ENCODE peak calls at places on chromosomes 2 and 18, in six cellular contexts. One of them, this sample, is unnamed.
A peak's percentile ranks its signal among the peaks of the same experiment; 100 is the strongest.

GRCh38 chr2:235204923-235205322 is 253.1 kb downstream of the SH3BP4 start:
- DNase-seq in breast epithelium: no peak
- DNase-seq in Peyer's patch: no peak
- DNase-seq in lower lobe of right lung: no peak
- DNase-seq in HCT116: no peak
- DNase-seq in H9: no peak
- DNase-seq in this sample: no peak

GRCh38 chr2:80454628-80455027 is 150.1 kb upstream of the LRRTM1 start:
- DNase-seq in breast epithelium: no peak
- DNase-seq in Peyer's patch: peak; percentile 45
- DNase-seq in lower lobe of right lung: no peak
- DNase-seq in HCT116: no peak
- DNase-seq in H9: no peak
- DNase-seq in this sample: no peak

GRCh38 chr2:238493880-238494572 is 67.3 kb downstream of the ASB1 start:
- DNase-seq in breast epithelium: no peak
- DNase-seq in Peyer's patch: peak; percentile 57
- DNase-seq in lower lobe of right lung: no peak
- DNase-seq in HCT116: no peak
- DNase-seq in H9: peak; percentile 22
- DNase-seq in this sample: no peak

GRCh38 chr18:50879302-50880107 is 587 bp downstream of the ME2 start:
- DNase-seq in breast epithelium: no peak
- DNase-seq in Peyer's patch: peak; percentile 55
- DNase-seq in lower lobe of right lung: peak; percentile 71
- DNase-seq in HCT116: no peak
- DNase-seq in H9: peak; percentile 39
- DNase-seq in this sample: peak; percentile 9

GRCh38 chr2:71460595-71461303 is 7.4 kb downstream of the DYSF start:
- DNase-seq in breast epithelium: no peak
- DNase-seq in Peyer's patch: no peak
- DNase-seq in lower lobe of right lung: no peak
- DNase-seq in HCT116: peak; percentile 32
- DNase-seq in H9: peak; percentile 49
- DNase-seq in this sample: no peak

GRCh38 chr2:69185807-69186206 is 172.8 kb downstream of the ANTXR1 start:
- DNase-seq in breast epithelium: no peak
- DNase-seq in Peyer's patch: no peak
- DNase-seq in lower lobe of right lung: no peak
- DNase-seq in HCT116: no peak
- DNase-seq in H9: no peak
- DNase-seq in this sample: no peak

GRCh38 chr2:174573621-174574081 is 24.0 kb downstream of the WIPF1 start:
- DNase-seq in breast epithelium: no peak
- DNase-seq in Peyer's patch: no peak
- DNase-seq in lower lobe of right lung: peak; percentile 84
- DNase-seq in HCT116: no peak
- DNase-seq in H9: no peak
- DNase-seq in this sample: no peak

GRCh38 chr2:173214213-173214612 is 138.6 kb downstream of the MAP3K20 start:
- DNase-seq in breast epithelium: no peak
- DNase-seq in Peyer's patch: no peak
- DNase-seq in lower lobe of right lung: no peak
- DNase-seq in HCT116: no peak
- DNase-seq in H9: no peak
- DNase-seq in this sample: no peak

GRCh38 chr2:48725696-48726494 is 29.6 kb downstream of the LHCGR start:
- DNase-seq in breast epithelium: no peak
- DNase-seq in Peyer's patch: no peak
- DNase-seq in lower lobe of right lung: no peak
- DNase-seq in HCT116: no peak
- DNase-seq in H9: peak; percentile 43
- DNase-seq in this sample: no peak

GRCh38 chr2:104088745-104089144 is 765.2 kb upstream of the POU3F3 start:
- DNase-seq in breast epithelium: no peak
- DNase-seq in Peyer's patch: no peak
- DNase-seq in lower lobe of right lung: no peak
- DNase-seq in HCT116: no peak
- DNase-seq in H9: no peak
- DNase-seq in this sample: no peak

GRCh38 chr2:30373881-30374302 is 73.2 kb upstream of the LCLAT1 start:
- DNase-seq in breast epithelium: no peak
- DNase-seq in Peyer's patch: no peak
- DNase-seq in lower lobe of right lung: no peak
- DNase-seq in HCT116: peak; percentile 19
- DNase-seq in H9: peak; percentile 39
- DNase-seq in this sample: no peak

GRCh38 chr18:55078289-55078916 is 119.1 kb upstream of the CCDC68 start:
- DNase-seq in breast epithelium: no peak
- DNase-seq in Peyer's patch: no peak
- DNase-seq in lower lobe of right lung: no peak
- DNase-seq in HCT116: no peak
- DNase-seq in H9: no peak
- DNase-seq in this sample: no peak

GRCh38 chr2:231132126-231132525 is 7.3 kb upstream of the HTR2B start:
- DNase-seq in breast epithelium: no peak
- DNase-seq in Peyer's patch: no peak
- DNase-seq in lower lobe of right lung: no peak
- DNase-seq in HCT116: no peak
- DNase-seq in H9: no peak
- DNase-seq in this sample: no peak
- H3K4me1 ChIP-seq in breast epithelium: no peaks in the 10 kb centered on the region
- H3K4me1 ChIP-seq in Peyer's patch: no peaks in the 10 kb centered on the region
- H3K4me1 ChIP-seq in lower lobe of right lung: peaks cover 14% of the 10 kb centered on the region
- H3K4me1 ChIP-seq in HCT116: no peaks in the 10 kb centered on the region
- H3K4me1 ChIP-seq in H9: no peaks in the 10 kb centered on the region
- H3K4me1 ChIP-seq in this sample: no peaks in the 10 kb centered on the region

GRCh38 chr2:98772531-98772930 is 41.6 kb upstream of the MGAT4A start:
- DNase-seq in breast epithelium: no peak
- DNase-seq in Peyer's patch: no peak
- DNase-seq in lower lobe of right lung: no peak
- DNase-seq in HCT116: no peak
- DNase-seq in H9: no peak
- DNase-seq in this sample: no peak
- H3K9me3 ChIP-seq in breast epithelium: no peaks in the 10 kb centered on the region
- H3K9me3 ChIP-seq in Peyer's patch: no peaks in the 10 kb centered on the region
- H3K9me3 ChIP-seq in lower lobe of right lung: no peaks in the 10 kb centered on the region
- H3K9me3 ChIP-seq in HCT116: no peaks in the 10 kb centered on the region
- H3K9me3 ChIP-seq in H9: no peaks in the 10 kb centered on the region
- H3K9me3 ChIP-seq in this sample: no peaks in the 10 kb centered on the region

GRCh38 chr2:66423391-66423790 is 11.5 kb upstream of the MEIS1 start:
- DNase-seq in breast epithelium: no peak
- DNase-seq in Peyer's patch: no peak
- DNase-seq in lower lobe of right lung: no peak
- DNase-seq in HCT116: no peak
- DNase-seq in H9: no peak
- DNase-seq in this sample: no peak

GRCh38 chr2:66427219-66427768 is 7.6 kb upstream of the MEIS1 start:
- DNase-seq in breast epithelium: no peak
- DNase-seq in Peyer's patch: no peak
- DNase-seq in lower lobe of right lung: no peak
- DNase-seq in HCT116: no peak
- DNase-seq in H9: no peak
- DNase-seq in this sample: no peak

GRCh38 chr2:66428986-66429612 is 5.8 kb upstream of the MEIS1 start:
- DNase-seq in breast epithelium: no peak
- DNase-seq in Peyer's patch: no peak
- DNase-seq in lower lobe of right lung: no peak
- DNase-seq in HCT116: peak; percentile 18
- DNase-seq in H9: no peak
- DNase-seq in this sample: no peak

GRCh38 chr2:66430195-66430905 is 4.6 kb upstream of the MEIS1 start:
- DNase-seq in breast epithelium: no peak
- DNase-seq in Peyer's patch: no peak
- DNase-seq in lower lobe of right lung: no peak
- DNase-seq in HCT116: no peak
- DNase-seq in H9: no peak
- DNase-seq in this sample: no peak

GRCh38 chr2:66426250-66427064 is 8.5 kb upstream of the MEIS1 start:
- DNase-seq in breast epithelium: no peak
- DNase-seq in Peyer's patch: no peak
- DNase-seq in lower lobe of right lung: peak; percentile 40
- DNase-seq in HCT116: no peak
- DNase-seq in H9: peak; percentile 59
- DNase-seq in this sample: no peak
- H3K27me3 ChIP-seq in breast epithelium: peaks cover 24% of the 10 kb centered on the region
- H3K27me3 ChIP-seq in Peyer's patch: no peaks in the 10 kb centered on the region
- H3K27me3 ChIP-seq in lower lobe of right lung: peaks cover 42% of the 10 kb centered on the region
- H3K27me3 ChIP-seq in HCT116: no peaks in the 10 kb centered on the region
- H3K27me3 ChIP-seq in H9: peaks cover 48% of the 10 kb centered on the region
- H3K27me3 ChIP-seq in this sample: peaks cover 11% of the 10 kb centered on the region

GRCh38 chr18:48844271-48844670 is 106.5 kb downstream of the SMAD7 start:
- DNase-seq in breast epithelium: no peak
- DNase-seq in Peyer's patch: no peak
- DNase-seq in lower lobe of right lung: peak; percentile 38
- DNase-seq in HCT116: no peak
- DNase-seq in H9: no peak
- DNase-seq in this sample: no peak

GRCh38 chr18:48841381-48842258 is 109.1 kb downstream of the SMAD7 start:
- DNase-seq in breast epithelium: no peak
- DNase-seq in Peyer's patch: no peak
- DNase-seq in lower lobe of right lung: peak; percentile 88
- DNase-seq in HCT116: no peak
- DNase-seq in H9: no peak
- DNase-seq in this sample: no peak

GRCh38 chr18:48843162-48843561 is 107.6 kb downstream of the SMAD7 start:
- DNase-seq in breast epithelium: no peak
- DNase-seq in Peyer's patch: no peak
- DNase-seq in lower lobe of right lung: peak; percentile 34
- DNase-seq in HCT116: no peak
- DNase-seq in H9: no peak
- DNase-seq in this sample: no peak

GRCh38 chr18:48843596-48843995 is 107.2 kb downstream of the SMAD7 start:
- DNase-seq in breast epithelium: no peak
- DNase-seq in Peyer's patch: no peak
- DNase-seq in lower lobe of right lung: no peak
- DNase-seq in HCT116: no peak
- DNase-seq in H9: no peak
- DNase-seq in this sample: no peak

GRCh38 chr18:48842259-48843061 is 108.3 kb downstream of the SMAD7 start:
- DNase-seq in breast epithelium: no peak
- DNase-seq in Peyer's patch: peak; percentile 78
- DNase-seq in lower lobe of right lung: peak; percentile 45
- DNase-seq in HCT116: no peak
- DNase-seq in H9: no peak
- DNase-seq in this sample: peak; percentile 72
- H3K4me1 ChIP-seq in breast epithelium: no peaks in the 10 kb centered on the region
- H3K4me1 ChIP-seq in Peyer's patch: peaks cover 18% of the 10 kb centered on the region
- H3K4me1 ChIP-seq in lower lobe of right lung: peaks cover 63% of the 10 kb centered on the region
- H3K4me1 ChIP-seq in HCT116: peaks cover 32% of the 10 kb centered on the region
- H3K4me1 ChIP-seq in H9: no peaks in the 10 kb centered on the region
- H3K4me1 ChIP-seq in this sample: peaks cover 40% of the 10 kb centered on the region

DNA sequence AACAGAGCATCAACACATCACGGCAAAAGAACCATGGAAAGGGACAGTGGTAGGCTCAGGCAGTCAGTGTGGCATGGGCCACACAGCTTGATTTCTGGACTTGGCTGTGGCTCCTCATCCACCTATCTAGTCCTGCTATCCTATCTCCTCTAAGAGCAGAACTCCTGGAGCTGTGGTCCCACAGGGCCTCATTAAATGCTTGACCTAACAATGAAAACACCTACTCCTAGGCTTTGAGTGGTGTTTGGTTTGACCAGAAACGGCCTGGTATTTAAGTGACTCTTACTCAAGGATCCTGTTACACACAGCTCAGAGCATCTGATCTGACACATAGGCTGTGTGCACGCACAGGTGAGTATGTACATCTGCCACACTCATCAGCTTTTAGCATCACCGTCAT is 33.6 kb upstream of the SMAD2 start:
- DNase-seq in breast epithelium: no peak
- DNase-seq in Peyer's patch: no peak
- DNase-seq in lower lobe of right lung: no peak
- DNase-seq in HCT116: no peak
- DNase-seq in H9: no peak
- DNase-seq in this sample: no peak
- H3K9me3 ChIP-seq in breast epithelium: no peaks in the 10 kb centered on the region
- H3K9me3 ChIP-seq in Peyer's patch: no peaks in the 10 kb centered on the region
- H3K9me3 ChIP-seq in lower lobe of right lung: peaks cover 16% of the 10 kb centered on the region
- H3K9me3 ChIP-seq in HCT116: peaks cover 5% of the 10 kb centered on the region
- H3K9me3 ChIP-seq in H9: peaks cover 5% of the 10 kb centered on the region
- H3K9me3 ChIP-seq in this sample: peaks cover 15% of the 10 kb centered on the region

This sample was measured in CD4-positive, CD25-positive, alpha-beta regulatory T cell.